ENCODE peak calls at places on chromosomes 7 and 10, in six cellular contexts. Z, Y, H, N, I and U are unnamed samples.
A peak's percentile ranks its signal among the peaks of the same experiment; 100 is the strongest.

GRCh38 chr10:127907411-127908105 is 655 bp downstream of the PTPRE start:
- DNase-seq in I (no peak), Y (peak; percentile 39), H (peak; percentile 76), N (no peak), Z (no peak), U (peak; percentile 35)

GRCh38 chr10:81696609-81697388 is 178.2 kb upstream of the NRG3 start:
- DNase-seq in N (no peak), H (no peak), I (no peak), Z (peak; percentile 48), Y (peak; percentile 68), U (no peak)

GRCh38 chr7:112173214-112173905 is 32.8 kb downstream of the DOCK4 start:
- DNase-seq in Z (no peak), H (no peak), I (no peak), Y (no peak), N (no peak), U (no peak)

GRCh38 chr7:13871008-13871407 is 118.5 kb downstream of the ETV1 start:
- DNase-seq in I (no peak), Y (no peak), H (no peak), N (no peak), Z (no peak), U (no peak)

GRCh38 chr10:110756886-110757285 is 112.8 kb downstream of the RBM20 start:
- DNase-seq in I (no peak), H (no peak), N (no peak), Z (no peak), Y (no peak), U (no peak)

GRCh38 chr10:132453470-132453861 is 56.5 kb downstream of the PWWP2B start:
- DNase-seq in Y (no peak), Z (no peak), H (no peak), I (no peak), N (no peak), U (no peak)

GRCh38 chr7:124557587-124557986 is 208.0 kb downstream of the GPR37 start:
- DNase-seq in I (no peak), Y (no peak), Z (no peak), N (no peak), H (no peak), U (no peak)

GRCh38 chr10:46293228-46293627 is 6.4 kb downstream of the ANTXRL start:
- DNase-seq in H (no peak), Y (no peak), N (no peak), I (no peak), Z (no peak), U (no peak)

GRCh38 chr7:110964770-110965169 is 126.2 kb upstream of the LRRN3 start:
- DNase-seq in Z (no peak), N (no peak), I (no peak), H (no peak), Y (no peak), U (no peak)

GRCh38 chr10:29142516-29143314 is 146.2 kb upstream of the LYZL1 start:
- DNase-seq in Z (peak; percentile 55), N (no peak), Y (peak; percentile 72), I (no peak), H (no peak), U (no peak)

GRCh38 chr10:71835671-71836593 is 15.1 kb downstream of the PSAP start:
- DNase-seq in I (no peak), N (no peak), H (peak; percentile 98), Z (peak; percentile 34), Y (no peak), U (no peak)

GRCh38 chr10:10460452-10460851 is 557.2 kb upstream of the CELF2 start:
- DNase-seq in H (no peak), Y (no peak), N (no peak), I (no peak), Z (no peak), U (no peak)

GRCh38 chr10:18737841-18738240 is 78.6 kb downstream of the ARL5B start:
- DNase-seq in I (no peak), H (peak; percentile 97), Z (no peak), N (no peak), Y (no peak), U (peak; percentile 87)

GRCh38 chr10:3271385-3272115 is 99.0 kb upstream of the PITRM1 start:
- DNase-seq in Z (no peak), Y (no peak), H (no peak), I (no peak), N (no peak), U (no peak)

GRCh38 chr10:63103971-63104409 is 29.1 kb upstream of the NRBF2 start:
- DNase-seq in H (no peak), Z (peak; percentile 75), Y (peak; percentile 72), I (no peak), N (no peak), U (no peak)

GRCh38 chr10:30792025-30792424 is 162.5 kb upstream of the LYZL2 start:
- DNase-seq in I (no peak), H (no peak), N (no peak), Z (no peak), Y (no peak), U (no peak)

GRCh38 chr7:135886334-135887132 is 90.6 kb downstream of the MTPN start:
- DNase-seq in N (no peak), I (no peak), Y (no peak), Z (no peak), H (no peak), U (no peak)

GRCh38 chr10:2202401-2202800 is 465.1 kb upstream of the ADARB2 start:
- DNase-seq in Y (peak; percentile 49), Z (peak; percentile 71), I (no peak), H (no peak), N (no peak), U (no peak)

GRCh38 chr7:151248191-151249033 is at the start of gene SMARCD3:
- DNase-seq in H (peak; percentile 73), N (no peak), Y (peak; percentile 73), Z (peak; percentile 94), I (no peak), U (peak; percentile 25)

DNA sequence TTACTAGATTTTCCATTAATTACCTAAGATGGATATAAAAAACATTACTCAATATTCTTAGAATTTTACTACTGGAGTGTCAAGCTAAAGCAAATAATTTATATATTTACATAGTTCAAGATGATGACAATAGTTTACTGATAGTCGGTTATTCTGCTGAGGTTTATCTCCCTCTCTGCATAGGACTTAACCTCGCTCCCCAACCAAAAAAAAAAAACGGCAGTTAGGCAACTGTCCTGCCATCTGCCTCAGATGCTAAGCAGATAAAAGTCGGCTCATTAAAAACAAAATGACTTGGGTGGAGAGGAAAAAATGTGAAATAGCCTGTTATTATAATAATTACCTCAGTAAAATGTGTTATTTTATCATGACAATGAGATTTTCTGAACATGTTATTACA is 14.0 kb upstream of the ITGB8 start:
- DNase-seq in Z (no peak), I (no peak), Y (no peak), N (no peak), H (no peak), U (no peak)
- H3K4me1 ChIP-seq in Z (no peaks in the 10 kb centered on the region), I (no peaks in the 10 kb centered on the region), Y (no peaks in the 10 kb centered on the region), N (peaks cover 5% of the 10 kb centered on the region), H (no peaks in the 10 kb centered on the region), U (no peaks in the 10 kb centered on the region)

DNA sequence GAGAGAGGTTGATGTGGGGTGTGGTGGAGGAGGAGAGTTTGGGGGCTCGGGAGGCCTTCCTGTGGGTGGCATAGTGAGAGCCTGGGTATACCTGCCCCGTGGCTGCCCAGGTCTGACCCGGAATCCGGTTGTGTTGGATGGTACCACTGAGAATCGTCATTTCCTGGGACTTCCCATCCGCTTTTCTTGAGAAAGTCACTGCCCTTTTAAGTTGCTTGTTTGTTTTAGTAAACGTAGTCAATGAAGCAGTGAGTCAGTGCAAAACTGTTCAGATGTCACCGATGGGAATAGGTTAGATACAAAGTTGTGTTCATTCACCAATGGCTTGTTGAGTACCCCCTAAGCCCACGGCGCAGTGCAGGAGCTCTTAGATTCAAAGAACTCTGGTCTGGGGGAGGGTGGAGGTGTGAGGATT is 285.8 kb downstream of the CAMK1D start:
- DNase-seq in N (no peak), I (no peak), H (peak; percentile 4), Y (no peak), Z (no peak), U (peak; percentile 62)
- H3K79me2 ChIP-seq in N (peaks cover 7% of the 10 kb centered on the region), I (no peaks in the 10 kb centered on the region), H (no peaks in the 10 kb centered on the region), Y (no peaks in the 10 kb centered on the region), Z (no peaks in the 10 kb centered on the region), U (no peaks in the 10 kb centered on the region)

GRCh38 chr7:87140271-87140748 is 11.9 kb upstream of the DMTF1 start:
- DNase-seq in H (no peak), Z (no peak), N (no peak), I (no peak), Y (no peak), U (no peak)

GRCh38 chr7:87139514-87139913 is 12.7 kb upstream of the DMTF1 start:
- DNase-seq in N (no peak), Z (no peak), H (no peak), Y (no peak), I (no peak), U (no peak)

GRCh38 chr7:87131806-87132205 is 20.4 kb upstream of the DMTF1 start:
- DNase-seq in I (no peak), Y (no peak), N (no peak), H (no peak), Z (no peak), U (no peak)

GRCh38 chr7:87137271-87137670 is 15.0 kb upstream of the DMTF1 start:
- DNase-seq in N (no peak), I (no peak), Z (no peak), H (no peak), Y (no peak), U (no peak)
- TF ChIP-seq EZH2phosphoT487 in N (no peak), I (no peak), Z (no peak), H (no peak), Y (no peak), U (no peak)

GRCh38 chr7:102933763-102934162 is 21.0 kb downstream of the LRRC17 start:
- DNase-seq in Z (peak; percentile 94), N (no peak), H (peak; percentile 98), Y (peak; percentile 82), I (no peak), U (no peak)
- H3K4me1 ChIP-seq in Z (peaks cover 32% of the 10 kb centered on the region), N (no peaks in the 10 kb centered on the region), H (peaks cover 17% of the 10 kb centered on the region), Y (peaks cover 55% of the 10 kb centered on the region), I (no peaks in the 10 kb centered on the region), U (no peaks in the 10 kb centered on the region)

DNA sequence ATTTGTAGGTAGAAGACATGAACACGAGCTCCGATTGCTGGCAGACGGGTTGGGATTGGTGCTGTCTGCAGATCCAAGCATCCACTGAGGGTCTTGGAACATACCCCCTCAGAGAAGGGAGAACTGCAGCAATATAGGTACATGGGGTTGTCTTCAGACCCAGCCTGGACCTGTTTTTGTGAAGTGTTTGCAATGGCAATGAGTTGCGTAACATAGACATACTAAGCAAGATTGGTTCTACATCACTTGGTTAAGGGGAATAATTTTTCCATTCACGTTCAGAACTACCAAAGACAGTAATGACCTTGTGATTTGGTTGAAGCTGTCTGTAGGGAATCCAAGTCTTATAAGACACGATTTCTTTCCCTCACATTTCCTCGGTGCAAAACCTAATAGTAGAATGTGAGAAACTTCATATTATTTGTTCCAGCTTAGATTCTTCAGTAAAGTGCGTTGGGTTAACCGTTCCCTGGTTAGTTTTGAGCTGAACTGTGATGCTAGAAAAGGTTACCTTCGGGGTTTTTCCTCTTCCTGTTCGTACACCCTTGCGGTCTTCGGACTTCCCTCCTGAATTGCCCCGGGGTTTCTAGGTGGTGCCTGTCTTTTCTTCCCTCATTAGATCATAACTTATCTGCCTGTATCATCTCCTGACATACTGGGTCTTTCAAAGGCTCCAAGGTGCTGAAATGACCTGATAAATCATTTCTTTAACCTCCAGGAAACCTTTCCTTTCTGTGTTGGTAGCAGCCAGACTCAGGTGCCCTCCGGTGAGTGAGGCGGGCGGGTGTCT is 14.4 kb downstream of the PROSER2 start:
- DNase-seq in Z (no peak), Y (no peak), N (no peak), I (no peak), H (no peak), U (no peak)
- H3K79me2 ChIP-seq in Z (no peaks in the 10 kb centered on the region), Y (no peaks in the 10 kb centered on the region), N (no peaks in the 10 kb centered on the region), I (peaks cover 99% of the 10 kb centered on the region), H (no peaks in the 10 kb centered on the region), U (peaks cover 96% of the 10 kb centered on the region)

GRCh38 chr7:35315517-35315916 is 61.6 kb upstream of the TBX20 start:
- DNase-seq in Y (no peak), I (no peak), H (no peak), Z (no peak), N (no peak), U (no peak)
- TF ChIP-seq EZH2phosphoT487 in Y (no peak), I (no peak), H (no peak), Z (no peak), N (no peak), U (no peak)